ENCODE peak calls at places on chromosomes 13 and 19, in seven cellular contexts. G is fibroblast of lung, Y is ascending aorta, Q is ovary, W is aorta, B is stomach, S is adrenal gland. E is an unnamed sample.

GRCh38 chr13:36841411-36841810 is 22.4 kb downstream of the RFXAP start:
- DNase-seq in S (no peak), G (peak; percentile 19), B (no peak), W (no peak), Q (no peak), Y (no peak), E (peak; percentile 39)

GRCh38 chr13:48069573-48069972 is 25.3 kb downstream of the MED4 start:
- DNase-seq in S (no peak), G (no peak), B (no peak), W (no peak), Y (no peak), Q (no peak), E (no peak)

GRCh38 chr13:102020611-102021216 is 381.1 kb downstream of the FGF14 start:
- DNase-seq in B (no peak), Y (no peak), G (no peak), S (no peak), W (no peak), Q (no peak), E (peak; percentile 5)

GRCh38 chr19:19115954-19116353 is 22.3 kb downstream of the TMEM161A start:
- DNase-seq in G (no peak), S (no peak), W (peak; percentile 51), B (peak; percentile 29), Y (no peak), Q (no peak), E (no peak)

GRCh38 chr19:10805758-10806247 is 30.2 kb downstream of the TMED1 start:
- DNase-seq in S (no peak), G (no peak), W (no peak), Q (no peak), Y (no peak), B (no peak), E (no peak)

GRCh38 chr13:74444877-74445479 is 310.8 kb upstream of the KLF12 start:
- DNase-seq in Y (no peak), S (no peak), B (no peak), G (peak; percentile 24), Q (no peak), W (no peak), E (no peak)

GRCh38 chr19:18278521-18279265 is 2.7 kb downstream of the JUND start:
- DNase-seq in S (no peak), B (peak; percentile 52), W (no peak), G (no peak), Q (peak; percentile 62), Y (no peak), E (peak; percentile 62)

GRCh38 chr19:16034180-16034579 is 42.1 kb upstream of the TPM4 start:
- DNase-seq in G (no peak), Q (no peak), B (peak; percentile 15), W (no peak), S (no peak), Y (no peak), E (no peak)

GRCh38 chr13:72163671-72164070 is 296.7 kb upstream of the DACH1 start:
- DNase-seq in B (no peak), Q (no peak), W (no peak), G (no peak), S (no peak), Y (no peak), E (peak; percentile 11)

GRCh38 chr19:42216653-42217521 is 590 bp downstream of the DEDD2 start:
- DNase-seq in Q (peak; percentile 76), S (no peak), G (peak; percentile 23), Y (peak; percentile 74), B (peak; percentile 51), W (peak; percentile 74), E (peak; percentile 69)

GRCh38 chr19:35273686-35274259 is 5.0 kb downstream of the USF2 start:
- DNase-seq in S (no peak), W (no peak), Y (no peak), B (no peak), Q (no peak), G (no peak), E (no peak)

GRCh38 chr13:21949818-21950429 is 279.1 kb downstream of the FGF9 start:
- DNase-seq in Q (no peak), S (no peak), B (no peak), G (no peak), W (no peak), Y (no peak), E (no peak)

GRCh38 chr13:43784491-43784890 is 2.3 kb downstream of the ENOX1 start:
- DNase-seq in B (no peak), W (no peak), G (no peak), Q (no peak), S (no peak), Y (no peak), E (peak; percentile 52)

GRCh38 chr19:53991224-53992113 is at the start of gene CACNG6:
- DNase-seq in W (no peak), S (no peak), Q (no peak), G (no peak), Y (no peak), B (peak; percentile 39), E (peak; percentile 22)

GRCh38 chr19:17658666-17659065 is 29.5 kb downstream of the UNC13A start:
- DNase-seq in S (no peak), Y (no peak), Q (no peak), B (no peak), W (no peak), G (no peak), E (peak; percentile 47)

GRCh38 chr13:51032831-51033230 is 78.2 kb downstream of the C13orf42 start:
- DNase-seq in B (no peak), S (no peak), W (no peak), G (no peak), Q (no peak), Y (no peak), E (no peak)

DNA sequence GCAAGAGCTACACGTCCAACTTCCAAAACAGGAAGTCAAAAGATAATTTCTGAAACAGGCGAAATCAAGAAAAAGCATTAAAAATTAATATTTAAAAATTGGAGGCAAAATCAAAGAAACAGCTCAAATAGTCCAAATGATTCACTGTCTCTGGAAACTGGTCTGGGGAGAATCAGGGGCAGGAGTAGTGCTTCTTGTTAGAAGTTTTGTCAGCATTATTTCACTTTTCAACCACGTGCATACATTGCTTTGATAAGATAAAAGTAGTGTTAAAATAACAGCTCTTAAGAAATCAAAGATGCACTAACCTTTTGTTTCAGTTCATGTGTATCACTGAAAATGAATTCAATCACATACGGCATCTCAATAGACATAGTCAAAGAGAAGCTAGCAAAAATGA is 53.8 kb downstream of the PARP4 start:
- DNase-seq in Q (no peak), G (no peak), Y (no peak), S (no peak), B (no peak), W (no peak), E (no peak)
- H3K36me3 ChIP-seq in Q (no peaks in the 10 kb centered on the region), G (peaks cover 6% of the 10 kb centered on the region), Y (peaks cover 65% of the 10 kb centered on the region), S (peaks cover 36% of the 10 kb centered on the region), B (peaks cover 94% of the 10 kb centered on the region), W (peaks cover 11% of the 10 kb centered on the region), E (peaks cover 50% of the 10 kb centered on the region)

GRCh38 chr19:4361152-4362037 is 18.0 kb downstream of the MPND start:
- DNase-seq in S (peak; percentile 64), B (no peak), Q (peak; percentile 83), W (no peak), G (peak; percentile 37), Y (no peak), E (no peak)
- H3K36me3 ChIP-seq in S (peaks cover 77% of the 10 kb centered on the region), B (peaks cover 85% of the 10 kb centered on the region), Q (no peaks in the 10 kb centered on the region), W (no peaks in the 10 kb centered on the region), G (peaks cover 58% of the 10 kb centered on the region), Y (peaks cover 79% of the 10 kb centered on the region), E (peaks cover 68% of the 10 kb centered on the region)

DNA sequence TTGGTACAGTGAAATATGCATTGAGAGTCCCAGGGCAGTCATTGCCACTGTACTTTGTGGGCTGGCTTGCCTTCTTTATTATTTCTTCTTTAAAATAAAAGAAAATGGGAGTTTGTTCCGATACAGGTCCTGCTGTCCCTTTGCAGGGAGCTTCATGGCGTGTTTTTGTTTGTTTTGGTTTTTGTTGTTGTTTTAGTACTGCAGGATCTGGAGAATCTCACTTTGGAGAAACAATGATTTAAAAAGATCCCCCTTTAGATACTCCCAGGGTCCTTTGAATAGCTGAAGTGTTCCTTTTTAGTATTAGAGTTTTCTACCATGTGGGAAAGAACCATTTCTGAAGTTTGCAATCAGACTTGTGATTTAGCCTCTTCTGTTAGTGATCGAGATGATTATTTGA is 11.1 kb downstream of the CHAF1A start:
- DNase-seq in G (no peak), S (no peak), Q (no peak), W (no peak), B (no peak), Y (no peak), E (no peak)
- H3K36me3 ChIP-seq in G (peaks cover 6% of the 10 kb centered on the region), S (no peaks in the 10 kb centered on the region), Q (no peaks in the 10 kb centered on the region), W (no peaks in the 10 kb centered on the region), B (peaks cover 35% of the 10 kb centered on the region), Y (peaks cover 3% of the 10 kb centered on the region), E (peaks cover 6% of the 10 kb centered on the region)

GRCh38 chr19:47499371-47499770 is 15.4 kb upstream of the KPTN start:
- DNase-seq in G (no peak), W (no peak), S (no peak), Q (no peak), B (no peak), Y (no peak), E (no peak)
- H3K36me3 ChIP-seq in G (peaks cover 32% of the 10 kb centered on the region), W (no peaks in the 10 kb centered on the region), S (peaks cover 79% of the 10 kb centered on the region), Q (no peaks in the 10 kb centered on the region), B (peaks cover 95% of the 10 kb centered on the region), Y (peaks cover 86% of the 10 kb centered on the region), E (peaks cover 78% of the 10 kb centered on the region)

DNA sequence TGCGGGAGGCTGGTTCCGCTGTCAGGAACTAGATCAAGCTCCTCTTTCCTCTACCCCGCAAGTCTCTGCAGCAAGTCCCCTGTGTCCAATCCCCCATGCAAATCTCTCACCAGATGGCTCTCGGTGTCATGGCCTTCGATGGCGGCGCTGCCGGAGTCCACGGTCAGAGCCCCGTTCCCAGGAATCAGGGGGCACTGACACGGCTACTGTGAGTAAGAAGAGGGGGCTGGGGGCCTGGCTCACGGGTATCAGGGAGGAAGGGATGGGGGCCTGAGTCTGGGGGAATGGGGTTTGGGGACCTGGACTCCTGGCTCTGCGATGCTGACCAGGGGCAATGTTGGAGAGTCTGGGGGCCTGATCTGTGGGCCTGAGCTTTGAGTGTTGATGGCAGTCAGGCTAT is 4.0 kb downstream of the SCAF1 start:
- DNase-seq in G (no peak), W (no peak), B (no peak), Q (no peak), S (no peak), Y (no peak), E (no peak)
- H3K36me3 ChIP-seq in G (peaks cover 21% of the 10 kb centered on the region), W (no peaks in the 10 kb centered on the region), B (peaks cover 61% of the 10 kb centered on the region), Q (no peaks in the 10 kb centered on the region), S (peaks cover 43% of the 10 kb centered on the region), Y (peaks cover 54% of the 10 kb centered on the region), E (peaks cover 33% of the 10 kb centered on the region)

GRCh38 chr19:49875801-49876421 is 1.2 kb downstream of the AKT1S1 start:
- DNase-seq in G (peak; percentile 55), Q (peak; percentile 87), W (peak; percentile 83), B (no peak), Y (peak; percentile 81), S (peak; percentile 67), E (peak; percentile 75)
- H3K36me3 ChIP-seq in G (peaks cover 15% of the 10 kb centered on the region), Q (no peaks in the 10 kb centered on the region), W (no peaks in the 10 kb centered on the region), B (peaks cover 51% of the 10 kb centered on the region), Y (peaks cover 24% of the 10 kb centered on the region), S (peaks cover 29% of the 10 kb centered on the region), E (peaks cover 30% of the 10 kb centered on the region)

GRCh38 chr13:41334810-41335209 is 23.7 kb downstream of the NAA16 start:
- DNase-seq in W (no peak), G (no peak), S (no peak), B (no peak), Q (no peak), Y (no peak), E (no peak)
- H3K36me3 ChIP-seq in W (no peaks in the 10 kb centered on the region), G (no peaks in the 10 kb centered on the region), S (no peaks in the 10 kb centered on the region), B (peaks cover 47% of the 10 kb centered on the region), Q (no peaks in the 10 kb centered on the region), Y (peaks cover 23% of the 10 kb centered on the region), E (peaks cover 18% of the 10 kb centered on the region)

E was measured in adipocyte.